ENCODE peak calls at places on chromosomes 13 and 19, in four cellular contexts. T is psoas muscle, Z is fibroblast of lung, D is small intestine. W is an unnamed sample. For H3K27me3, the result is how much of the 10 kb centered on the place peaks cover.

GRCh38 chr19:35666251-35666913 is at the start of gene UPK1A:
- DNase-seq in D (no peak), T (no peak), Z (no peak), W (no peak)

GRCh38 chr13:25169356-25169755 is 2.7 kb downstream of the AMER2 start:
- DNase-seq in T (no peak), Z (no peak), D (no peak), W (no peak)

GRCh38 chr19:9819590-9819898 is 665 bp upstream of the FBXL12 start:
- DNase-seq in D (no peak), T (no peak), Z (no peak), W (no peak)

GRCh38 chr13:38814331-38814730 is 127.5 kb downstream of the FREM2 start:
- DNase-seq in D (no peak), T (no peak), Z (no peak), W (no peak)

GRCh38 chr13:40394304-40394983 is 272.0 kb downstream of the FOXO1 start:
- DNase-seq in D (peak), Z (peak), T (no peak), W (no peak)

GRCh38 chr13:30224732-30225131 is 82.6 kb downstream of the KATNAL1 start:
- DNase-seq in D (no peak), T (no peak), Z (peak), W (no peak)

GRCh38 chr13:96141032-96141431 is 51.1 kb downstream of the HS6ST3 start:
- DNase-seq in Z (peak), D (peak), T (no peak), W (no peak)

GRCh38 chr19:15562861-15563260 is 52.2 kb upstream of the CYP4F8 start:
- DNase-seq in T (no peak), D (no peak), Z (no peak), W (no peak)

GRCh38 chr19:12800873-12801465 is 631 bp downstream of the PRDX2 start:
- DNase-seq in D (peak), Z (no peak), T (peak), W (peak)

DNA sequence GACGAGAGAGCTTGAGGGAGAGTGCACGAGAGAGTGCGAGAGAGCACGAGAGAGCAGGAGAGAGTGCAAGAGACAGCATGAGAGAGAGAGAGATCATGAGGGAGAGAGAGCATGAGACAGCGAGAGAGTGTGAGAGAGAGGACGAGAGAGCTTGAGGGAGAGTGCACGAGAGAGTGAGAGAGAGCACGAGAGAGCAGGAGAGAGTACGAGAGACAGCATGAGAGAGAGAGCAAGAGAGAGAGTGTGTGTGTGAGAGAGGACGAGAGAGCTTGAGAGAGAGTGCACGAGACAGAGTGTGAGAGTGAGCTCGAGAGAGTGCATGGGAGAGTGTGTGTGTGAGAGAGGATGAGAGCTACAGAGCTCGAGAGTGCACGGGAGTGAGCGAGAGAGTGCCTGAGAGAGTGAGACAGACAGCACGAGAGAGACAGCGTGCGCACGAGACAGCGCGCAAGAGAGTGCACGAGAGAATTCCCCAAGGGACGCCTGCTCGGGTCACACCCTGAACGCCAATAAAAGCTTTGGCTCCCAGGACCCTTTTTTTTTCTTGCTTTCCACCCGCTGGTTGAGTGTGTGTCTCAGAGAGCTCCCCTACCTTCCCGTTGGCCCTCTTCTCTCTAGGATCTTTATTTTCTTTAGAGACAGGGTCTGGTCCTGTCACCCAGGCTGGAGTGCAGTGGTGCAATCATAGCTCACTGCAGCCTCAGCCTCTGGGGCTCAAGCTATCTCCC is 3.7 kb downstream of the CD70 start:
- DNase-seq in T (no peak), D (no peak), Z (no peak), W (no peak)
- H3K27me3 ChIP-seq in T (under half), D (under half), Z (under half), W (under half)

DNA sequence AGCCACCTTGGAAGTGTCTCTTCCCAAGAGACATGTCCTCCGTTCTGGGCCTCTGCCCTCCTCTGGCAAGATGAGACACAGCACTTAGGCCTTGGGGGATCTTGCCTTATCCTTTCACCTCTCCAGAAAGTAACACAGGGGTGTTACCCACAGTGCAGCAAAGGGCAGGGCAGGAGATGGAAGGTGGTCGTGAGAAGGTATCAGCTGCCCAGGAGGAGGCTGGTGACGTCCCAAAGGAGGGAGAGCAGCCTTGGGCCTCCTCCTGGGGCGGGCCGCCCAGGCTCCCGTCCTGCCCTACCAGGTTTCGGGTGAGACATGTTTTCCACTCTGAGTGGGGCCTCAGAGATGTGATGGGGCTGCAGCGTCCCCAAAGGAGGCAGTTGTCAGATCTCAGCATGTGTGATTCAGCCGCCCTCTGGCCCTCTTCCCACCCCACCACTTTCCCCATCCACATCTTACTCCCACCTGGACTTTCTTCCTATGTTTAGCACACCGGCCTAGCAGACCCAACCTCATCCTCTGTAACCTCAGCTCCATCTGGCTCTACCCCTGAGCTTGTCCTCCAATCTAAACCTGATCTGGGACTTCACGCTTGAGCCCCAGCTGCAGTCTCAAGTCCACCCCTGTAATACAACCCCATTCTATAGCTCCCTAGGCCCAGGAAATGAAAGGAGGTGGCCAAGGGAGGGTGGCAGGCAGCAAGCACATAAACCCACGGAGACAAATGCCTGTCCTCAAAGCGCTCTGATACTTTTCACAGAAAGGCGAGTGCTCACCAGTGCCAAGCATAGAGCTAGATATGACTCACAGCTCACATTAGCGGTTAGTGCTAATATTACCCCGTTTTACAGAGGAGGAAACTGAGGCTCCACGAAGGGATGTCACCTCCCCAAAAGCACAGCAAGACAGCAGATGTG is 9.3 kb downstream of the POU2F2 start:
- DNase-seq in T (peak), Z (no peak), D (no peak), W (no peak)
- H3K4me3 ChIP-seq in T (no peak), Z (no peak), D (no peak), W (no peak)

GRCh38 chr13:94716016-94716415 is 3.7 kb upstream of the SOX21 start:
- DNase-seq in D (no peak), Z (no peak), T (no peak), W (no peak)
- H3K27me3 ChIP-seq in D (under half), Z (under half), T (under half), W (under half)

GRCh38 chr19:46493236-46494114 is 2.2 kb downstream of the PNMA8B start:
- DNase-seq in T (peak), D (no peak), Z (no peak), W (peak)
- H3K4me3 ChIP-seq in T (peak), D (peak), Z (no peak), W (peak)

GRCh38 chr13:111858571-111858970 is 208.4 kb upstream of the SOX1 start:
- DNase-seq in Z (no peak), T (no peak), D (no peak), W (no peak)
- H3K27me3 ChIP-seq in Z (under half), T (under half), D (under half), W (under half)

W was measured in right lobe of liver.